ENCODE peak calls at places on chromosome 18, in eight cellular contexts. W is GM23338, U is stomach, F is spleen, Z is sigmoid colon, D is SK-N-SH, M is endothelial cell of umbilical vein, L is HCT116. A is an unnamed sample.

GRCh38 chr18:80070825-80071224 is 36.6 kb downstream of the RBFA start:
- DNase-seq in M (no peak), F (no peak), U (no peak), D (no peak), Z (no peak), L (no peak), W (peak; percentile 26), A (no peak)

GRCh38 chr18:28834889-28835288 is 658.0 kb upstream of the CDH2 start:
- DNase-seq in Z (no peak), L (no peak), D (no peak), F (no peak), M (peak; percentile 9), U (no peak), W (no peak), A (no peak)

GRCh38 chr18:6677086-6677485 is 52.4 kb upstream of the ARHGAP28 start:
- DNase-seq in Z (no peak), D (no peak), L (no peak), F (no peak), W (no peak), U (no peak), M (no peak), A (no peak)

GRCh38 chr18:34746614-34747013 is 36.5 kb downstream of the DTNA start:
- DNase-seq in L (no peak), U (no peak), F (no peak), Z (no peak), W (no peak), D (no peak), M (no peak), A (no peak)

GRCh38 chr18:35024965-35025364 is 16.2 kb upstream of the MAPRE2 start:
- DNase-seq in M (peak; percentile 51), U (peak; percentile 81), F (no peak), W (no peak), L (no peak), Z (peak; percentile 96), D (no peak), A (no peak)

GRCh38 chr18:6994053-6994452 is 123.5 kb downstream of the LAMA1 start:
- DNase-seq in M (no peak), D (no peak), W (no peak), L (no peak), F (no peak), U (no peak), Z (no peak), A (peak; percentile 60)

GRCh38 chr18:3983351-3983969 is 471.6 kb downstream of the DLGAP1 start:
- DNase-seq in M (no peak), L (no peak), U (no peak), D (no peak), F (no peak), Z (no peak), W (no peak), A (no peak)

GRCh38 chr18:57461652-57462269 is 26.6 kb downstream of the ONECUT2 start:
- DNase-seq in F (no peak), M (no peak), U (no peak), Z (no peak), D (no peak), W (no peak), L (no peak), A (no peak)

GRCh38 chr18:59084286-59084779 is 55.4 kb upstream of the SEC11C start:
- DNase-seq in M (peak; percentile 62), D (peak; percentile 74), W (peak; percentile 94), U (peak; percentile 75), Z (peak; percentile 75), L (peak; percentile 75), F (peak; percentile 85), A (peak; percentile 48)

GRCh38 chr18:46917808-46918600 is 602 bp downstream of the KATNAL2 start:
- DNase-seq in L (no peak), D (no peak), Z (no peak), U (no peak), M (no peak), F (no peak), W (peak; percentile 96), A (no peak)

GRCh38 chr18:61993831-61994230 is 101.0 kb upstream of the RNF152 start:
- DNase-seq in M (no peak), L (no peak), D (no peak), F (no peak), U (no peak), Z (no peak), W (no peak), A (no peak)

GRCh38 chr18:49510393-49511115 is 23.5 kb upstream of the C18orf32 start:
- DNase-seq in Z (no peak), U (peak; percentile 38), W (peak; percentile 71), F (no peak), L (peak; percentile 73), D (peak; percentile 69), M (peak; percentile 51), A (no peak)

GRCh38 chr18:78875268-78875997 is 104.2 kb upstream of the SALL3 start:
- DNase-seq in U (no peak), M (no peak), Z (no peak), F (no peak), L (peak; percentile 19), D (peak; percentile 38), W (peak; percentile 81), A (no peak)

GRCh38 chr18:72541871-72542690 is 2.1 kb downstream of the CBLN2 start:
- DNase-seq in W (peak; percentile 47), Z (no peak), D (peak; percentile 79), F (no peak), L (no peak), M (no peak), U (no peak), A (no peak)

GRCh38 chr18:6929370-6930102 is 188.1 kb downstream of the LAMA1 start:
- DNase-seq in M (no peak), L (no peak), W (peak; percentile 69), D (no peak), U (no peak), F (no peak), Z (no peak), A (no peak)

DNA sequence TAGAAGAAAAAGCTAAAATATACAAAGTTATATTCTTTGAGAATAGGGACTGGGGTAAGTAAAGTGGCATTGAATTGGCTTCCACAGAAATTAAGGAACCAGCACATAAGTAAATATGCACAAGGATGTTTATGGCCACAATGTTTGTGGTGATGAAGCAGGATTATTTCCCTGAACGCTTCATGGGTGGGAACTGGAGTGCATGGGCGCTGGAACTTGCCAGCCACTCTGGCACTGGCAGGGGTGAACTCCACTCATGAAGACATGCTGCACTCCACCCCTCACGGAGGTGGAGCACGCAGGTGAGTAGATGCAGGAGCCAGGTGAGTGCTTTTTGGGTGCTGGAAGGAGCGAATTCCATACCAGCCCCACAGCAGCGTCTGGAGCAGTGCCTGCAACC is 94.1 kb downstream of the BCL2 start:
- DNase-seq in W (no peak), M (no peak), L (no peak), U (no peak), Z (no peak), F (no peak), D (no peak), A (no peak)
- H3K27ac ChIP-seq in W (no peak overlapping the region), M (no peak overlapping the region), L (no peak overlapping the region), U (no peak overlapping the region), Z (no peak overlapping the region), F (no peak overlapping the region), D (no peak overlapping the region), A (peak overlapping the region; percentile 15)

GRCh38 chr18:74283255-74283554 is 8.6 kb downstream of the CYB5A start:
- DNase-seq in L (no peak), D (no peak), M (no peak), U (no peak), F (no peak), Z (no peak), W (no peak), A (no peak)

GRCh38 chr18:74283646-74284045 is 8.1 kb downstream of the CYB5A start:
- DNase-seq in L (no peak), D (no peak), Z (no peak), W (no peak), M (no peak), U (no peak), F (no peak), A (no peak)

GRCh38 chr18:74281639-74282358 is 10.0 kb downstream of the CYB5A start:
- DNase-seq in F (no peak), D (no peak), W (no peak), U (no peak), Z (peak; percentile 76), L (no peak), M (no peak), A (no peak)

GRCh38 chr18:74281011-74281638 is 10.6 kb downstream of the CYB5A start:
- DNase-seq in M (no peak), Z (no peak), L (no peak), U (no peak), D (no peak), W (peak; percentile 65), F (no peak), A (no peak)

DNA sequence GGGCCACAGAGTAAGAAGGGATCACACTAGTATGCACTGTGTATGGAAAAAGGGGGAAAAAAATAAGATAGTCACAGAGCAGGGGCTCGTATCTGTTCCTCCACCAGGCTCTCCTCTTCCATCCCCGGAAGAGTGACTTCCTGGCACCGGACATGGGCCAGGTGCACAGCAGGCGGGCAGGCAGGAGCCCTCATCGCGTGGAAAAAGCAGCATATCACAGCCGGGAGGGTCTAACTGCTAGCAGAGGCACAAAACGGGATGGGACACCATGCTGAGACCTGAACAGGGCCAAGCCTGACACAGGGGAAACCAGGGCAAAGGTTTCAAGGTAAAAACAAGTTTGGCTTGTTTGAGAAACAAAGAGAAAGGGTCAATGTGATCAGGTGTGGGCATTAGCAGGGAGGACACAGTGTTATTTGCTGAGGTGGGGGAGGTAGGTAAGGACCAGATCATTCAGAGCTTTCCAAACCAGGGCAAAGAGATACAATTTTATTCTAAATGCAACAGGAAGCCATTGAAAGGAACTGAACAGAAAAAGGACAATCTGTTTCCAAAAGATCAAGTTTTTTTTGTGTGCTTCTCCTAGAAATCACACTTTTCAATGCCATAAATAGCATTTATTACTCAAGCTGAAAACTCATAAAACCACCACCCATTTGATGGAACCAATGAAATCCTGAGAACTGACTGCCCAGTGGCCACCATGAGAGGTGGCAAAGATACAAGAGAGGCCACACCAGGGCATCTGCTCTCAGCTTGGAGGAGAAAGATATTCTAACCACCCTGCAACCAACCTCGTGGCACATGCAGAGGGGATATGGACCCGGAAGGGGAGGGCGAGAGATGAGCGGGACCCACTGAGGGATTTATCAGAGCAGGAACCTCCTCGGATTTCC is 9.2 kb downstream of the CYB5A start:
- DNase-seq in D (no peak), U (no peak), Z (no peak), M (no peak), F (no peak), L (no peak), W (peak; percentile 42), A (no peak)
- H3K4me1 ChIP-seq in D (peaks cover 56% of the 10 kb centered on the region), U (peaks cover 69% of the 10 kb centered on the region), Z (peaks cover 85% of the 10 kb centered on the region), M (peaks cover 8% of the 10 kb centered on the region), F (peaks cover 61% of the 10 kb centered on the region), L (peaks cover 4% of the 10 kb centered on the region), W (peaks cover 66% of the 10 kb centered on the region), A (peaks cover 10% of the 10 kb centered on the region)

GRCh38 chr18:23137093-23137640 is 1.9 kb downstream of the CABLES1 start:
- DNase-seq in M (peak; percentile 59), U (no peak), L (no peak), F (no peak), W (peak; percentile 54), D (no peak), Z (no peak), A (no peak)
- TF ChIP-seq POLR2AphosphoS5 in M (no peak), U (no peak), L (no peak), F (no peak), W (peak; percentile 23), D (no peak), Z (no peak), A (no peak)

DNA sequence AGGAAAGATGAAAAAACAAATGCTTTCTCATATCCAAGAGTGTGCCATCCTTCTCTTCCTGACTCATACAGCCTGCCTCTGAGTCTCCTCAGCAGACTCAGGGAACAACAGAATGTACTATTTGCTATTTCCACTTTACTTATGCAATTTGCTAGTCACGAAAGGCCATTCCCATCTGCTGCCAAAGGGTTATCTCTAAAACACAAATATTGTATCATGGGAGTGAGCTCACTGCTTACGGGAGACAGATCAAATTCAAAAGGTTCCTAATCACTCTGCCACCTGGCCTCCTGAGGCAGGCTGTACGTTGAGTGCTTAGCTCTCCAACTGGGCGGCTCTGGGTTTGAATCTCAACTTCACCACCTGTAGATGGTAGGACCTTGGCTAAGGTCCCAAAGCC is 92.0 kb downstream of the GAREM1 start:
- DNase-seq in D (no peak), W (no peak), L (no peak), F (no peak), M (peak; percentile 7), Z (no peak), U (peak; percentile 75), A (no peak)
- H3K27ac ChIP-seq in D (no peak overlapping the region), W (no peak overlapping the region), L (no peak overlapping the region), F (no peak overlapping the region), M (no peak overlapping the region), Z (no peak overlapping the region), U (peak overlapping the region; percentile 90), A (no peak overlapping the region)